ENCODE peak calls at places on chromosomes 7 and 10, in eight cellular contexts. One of them, this sample, is unnamed.

GRCh38 chr7:90816511-90817142 is 220.5 kb downstream of the CDK14 start:
- DNase-seq in CD8-positive, alpha-beta T cell: no peak
- DNase-seq in RWPE1: peak; percentile 68
- DNase-seq in epithelial cell of esophagus: peak; percentile 93
- DNase-seq in cardiac muscle cell: peak; percentile 93
- DNase-seq in lower leg skin: no peak
- DNase-seq in lower lobe of right lung: no peak
- DNase-seq in Calu3: peak; percentile 2
- DNase-seq in this sample: no peak

GRCh38 chr10:103695584-103696005 is 159.8 kb downstream of the SH3PXD2A start:
- DNase-seq in CD8-positive, alpha-beta T cell: no peak
- DNase-seq in RWPE1: no peak
- DNase-seq in epithelial cell of esophagus: no peak
- DNase-seq in cardiac muscle cell: peak; percentile 84
- DNase-seq in lower leg skin: no peak
- DNase-seq in lower lobe of right lung: no peak
- DNase-seq in Calu3: no peak
- DNase-seq in this sample: no peak

GRCh38 chr10:96541921-96542320 is 28.2 kb upstream of the TLL2 start:
- DNase-seq in CD8-positive, alpha-beta T cell: no peak
- DNase-seq in RWPE1: no peak
- DNase-seq in epithelial cell of esophagus: no peak
- DNase-seq in cardiac muscle cell: no peak
- DNase-seq in lower leg skin: no peak
- DNase-seq in lower lobe of right lung: no peak
- DNase-seq in Calu3: no peak
- DNase-seq in this sample: no peak

GRCh38 chr7:134502463-134502862 is 24.9 kb upstream of the AKR1B10 start:
- DNase-seq in CD8-positive, alpha-beta T cell: no peak
- DNase-seq in RWPE1: no peak
- DNase-seq in epithelial cell of esophagus: peak; percentile 80
- DNase-seq in cardiac muscle cell: peak; percentile 85
- DNase-seq in lower leg skin: peak; percentile 83
- DNase-seq in lower lobe of right lung: no peak
- DNase-seq in Calu3: peak; percentile 23
- DNase-seq in this sample: no peak

GRCh38 chr10:11610151-11610854 is 1.1 kb downstream of the USP6NL start:
- DNase-seq in CD8-positive, alpha-beta T cell: no peak
- DNase-seq in RWPE1: no peak
- DNase-seq in epithelial cell of esophagus: no peak
- DNase-seq in cardiac muscle cell: no peak
- DNase-seq in lower leg skin: no peak
- DNase-seq in lower lobe of right lung: no peak
- DNase-seq in Calu3: no peak
- DNase-seq in this sample: no peak

GRCh38 chr10:132606536-132607316 is 69.1 kb downstream of the INPP5A start:
- DNase-seq in CD8-positive, alpha-beta T cell: no peak
- DNase-seq in RWPE1: no peak
- DNase-seq in epithelial cell of esophagus: no peak
- DNase-seq in cardiac muscle cell: peak; percentile 57
- DNase-seq in lower leg skin: no peak
- DNase-seq in lower lobe of right lung: no peak
- DNase-seq in Calu3: no peak
- DNase-seq in this sample: no peak

GRCh38 chr7:108062250-108063014 is 59.5 kb upstream of the LAMB1 start:
- DNase-seq in CD8-positive, alpha-beta T cell: no peak
- DNase-seq in RWPE1: no peak
- DNase-seq in epithelial cell of esophagus: peak; percentile 36
- DNase-seq in cardiac muscle cell: no peak
- DNase-seq in lower leg skin: no peak
- DNase-seq in lower lobe of right lung: no peak
- DNase-seq in Calu3: no peak
- DNase-seq in this sample: no peak

GRCh38 chr10:58044072-58044471 is 223.6 kb downstream of the IPMK start:
- DNase-seq in CD8-positive, alpha-beta T cell: no peak
- DNase-seq in RWPE1: no peak
- DNase-seq in epithelial cell of esophagus: peak; percentile 93
- DNase-seq in cardiac muscle cell: peak; percentile 52
- DNase-seq in lower leg skin: no peak
- DNase-seq in lower lobe of right lung: no peak
- DNase-seq in Calu3: no peak
- DNase-seq in this sample: no peak

GRCh38 chr10:110811791-110812581 is 59.7 kb upstream of the PDCD4 start:
- DNase-seq in CD8-positive, alpha-beta T cell: no peak
- DNase-seq in RWPE1: no peak
- DNase-seq in epithelial cell of esophagus: no peak
- DNase-seq in cardiac muscle cell: no peak
- DNase-seq in lower leg skin: no peak
- DNase-seq in lower lobe of right lung: no peak
- DNase-seq in Calu3: no peak
- DNase-seq in this sample: no peak

GRCh38 chr7:42194218-42194617 is 42.8 kb downstream of the GLI3 start:
- DNase-seq in CD8-positive, alpha-beta T cell: no peak
- DNase-seq in RWPE1: no peak
- DNase-seq in epithelial cell of esophagus: no peak
- DNase-seq in cardiac muscle cell: peak; percentile 53
- DNase-seq in lower leg skin: no peak
- DNase-seq in lower lobe of right lung: no peak
- DNase-seq in Calu3: no peak
- DNase-seq in this sample: no peak

GRCh38 chr7:2441430-2442058 is 34.7 kb downstream of the GRIFIN start:
- DNase-seq in CD8-positive, alpha-beta T cell: no peak
- DNase-seq in RWPE1: no peak
- DNase-seq in epithelial cell of esophagus: no peak
- DNase-seq in cardiac muscle cell: no peak
- DNase-seq in lower leg skin: no peak
- DNase-seq in lower lobe of right lung: no peak
- DNase-seq in Calu3: no peak
- DNase-seq in this sample: no peak

GRCh38 chr10:131310054-131310903 is 1.2 kb downstream of the TCERG1L start:
- DNase-seq in CD8-positive, alpha-beta T cell: no peak
- DNase-seq in RWPE1: peak; percentile 21
- DNase-seq in epithelial cell of esophagus: no peak
- DNase-seq in cardiac muscle cell: peak; percentile 2
- DNase-seq in lower leg skin: no peak
- DNase-seq in lower lobe of right lung: no peak
- DNase-seq in Calu3: no peak
- DNase-seq in this sample: no peak

GRCh38 chr10:80046629-80047441 is 31.6 kb upstream of the TMEM254 start:
- DNase-seq in CD8-positive, alpha-beta T cell: peak; percentile 65
- DNase-seq in RWPE1: peak; percentile 71
- DNase-seq in epithelial cell of esophagus: peak; percentile 72
- DNase-seq in cardiac muscle cell: peak; percentile 82
- DNase-seq in lower leg skin: peak; percentile 61
- DNase-seq in lower lobe of right lung: peak; percentile 85
- DNase-seq in Calu3: peak; percentile 91
- DNase-seq in this sample: peak; percentile 59

GRCh38 chr10:87866575-87866974 is 3.1 kb downstream of the PTEN start:
- DNase-seq in CD8-positive, alpha-beta T cell: no peak
- DNase-seq in RWPE1: no peak
- DNase-seq in epithelial cell of esophagus: no peak
- DNase-seq in cardiac muscle cell: no peak
- DNase-seq in lower leg skin: no peak
- DNase-seq in lower lobe of right lung: no peak
- DNase-seq in Calu3: no peak
- DNase-seq in this sample: no peak

GRCh38 chr7:24656608-24657007 is 83.4 kb downstream of the PALS2 start:
- DNase-seq in CD8-positive, alpha-beta T cell: no peak
- DNase-seq in RWPE1: no peak
- DNase-seq in epithelial cell of esophagus: no peak
- DNase-seq in cardiac muscle cell: no peak
- DNase-seq in lower leg skin: no peak
- DNase-seq in lower lobe of right lung: no peak
- DNase-seq in Calu3: no peak
- DNase-seq in this sample: no peak

GRCh38 chr7:43204081-43204480 is 91.6 kb downstream of the HECW1 start:
- DNase-seq in CD8-positive, alpha-beta T cell: no peak
- DNase-seq in RWPE1: no peak
- DNase-seq in epithelial cell of esophagus: peak; percentile 39
- DNase-seq in cardiac muscle cell: peak; percentile 21
- DNase-seq in lower leg skin: no peak
- DNase-seq in lower lobe of right lung: no peak
- DNase-seq in Calu3: no peak
- DNase-seq in this sample: no peak

GRCh38 chr10:10993785-10994184 is 23.9 kb upstream of the CELF2 start:
- DNase-seq in CD8-positive, alpha-beta T cell: no peak
- DNase-seq in RWPE1: no peak
- DNase-seq in epithelial cell of esophagus: no peak
- DNase-seq in cardiac muscle cell: no peak
- DNase-seq in lower leg skin: no peak
- DNase-seq in lower lobe of right lung: no peak
- DNase-seq in Calu3: no peak
- DNase-seq in this sample: no peak

GRCh38 chr10:30591249-30591670 is 38.3 kb downstream of the LYZL2 start:
- DNase-seq in CD8-positive, alpha-beta T cell: peak; percentile 23
- DNase-seq in RWPE1: peak; percentile 56
- DNase-seq in epithelial cell of esophagus: peak; percentile 61
- DNase-seq in cardiac muscle cell: peak; percentile 72
- DNase-seq in lower leg skin: no peak
- DNase-seq in lower lobe of right lung: no peak
- DNase-seq in Calu3: peak; percentile 51
- DNase-seq in this sample: no peak

GRCh38 chr7:157686285-157686894 is 349.6 kb downstream of the DNAJB6 start:
- DNase-seq in CD8-positive, alpha-beta T cell: no peak
- DNase-seq in RWPE1: no peak
- DNase-seq in epithelial cell of esophagus: no peak
- DNase-seq in cardiac muscle cell: no peak
- DNase-seq in lower leg skin: no peak
- DNase-seq in lower lobe of right lung: no peak
- DNase-seq in Calu3: no peak
- DNase-seq in this sample: no peak

GRCh38 chr10:105063796-105064195 is 422.7 kb downstream of the SORCS3 start:
- DNase-seq in CD8-positive, alpha-beta T cell: no peak
- DNase-seq in RWPE1: peak; percentile 26
- DNase-seq in epithelial cell of esophagus: peak; percentile 55
- DNase-seq in cardiac muscle cell: no peak
- DNase-seq in lower leg skin: no peak
- DNase-seq in lower lobe of right lung: no peak
- DNase-seq in Calu3: peak; percentile 3
- DNase-seq in this sample: no peak

GRCh38 chr7:134356421-134356936 is 39.7 kb upstream of the SLC35B4 start:
- DNase-seq in CD8-positive, alpha-beta T cell: no peak
- DNase-seq in RWPE1: no peak
- DNase-seq in epithelial cell of esophagus: no peak
- DNase-seq in cardiac muscle cell: no peak
- DNase-seq in lower leg skin: no peak
- DNase-seq in lower lobe of right lung: no peak
- DNase-seq in Calu3: no peak
- DNase-seq in this sample: no peak

GRCh38 chr7:152341039-152341913 is 94.5 kb downstream of the KMT2C start:
- DNase-seq in CD8-positive, alpha-beta T cell: no peak
- DNase-seq in RWPE1: peak; percentile 43
- DNase-seq in epithelial cell of esophagus: peak; percentile 67
- DNase-seq in cardiac muscle cell: peak; percentile 71
- DNase-seq in lower leg skin: peak; percentile 20
- DNase-seq in lower lobe of right lung: no peak
- DNase-seq in Calu3: peak; percentile 32
- DNase-seq in this sample: no peak
- TF ChIP-seq CTCF in CD8-positive, alpha-beta T cell: no peak
- TF ChIP-seq CTCF in RWPE1: peak; percentile 72
- TF ChIP-seq CTCF in epithelial cell of esophagus: peak; percentile 64
- TF ChIP-seq CTCF in cardiac muscle cell: peak; percentile 54
- TF ChIP-seq CTCF in lower leg skin: no peak
- TF ChIP-seq CTCF in lower lobe of right lung: peak; percentile 57
- TF ChIP-seq CTCF in Calu3: peak; percentile 24
- TF ChIP-seq CTCF in this sample: no peak

GRCh38 chr7:13563676-13564075 is 425.8 kb downstream of the ETV1 start:
- DNase-seq in CD8-positive, alpha-beta T cell: no peak
- DNase-seq in RWPE1: no peak
- DNase-seq in epithelial cell of esophagus: no peak
- DNase-seq in cardiac muscle cell: no peak
- DNase-seq in lower leg skin: no peak
- DNase-seq in lower lobe of right lung: no peak
- DNase-seq in Calu3: no peak
- DNase-seq in this sample: no peak

GRCh38 chr7:13560441-13560840 is 429.0 kb downstream of the ETV1 start:
- DNase-seq in CD8-positive, alpha-beta T cell: no peak
- DNase-seq in RWPE1: no peak
- DNase-seq in epithelial cell of esophagus: peak; percentile 56
- DNase-seq in cardiac muscle cell: peak; percentile 10
- DNase-seq in lower leg skin: no peak
- DNase-seq in lower lobe of right lung: no peak
- DNase-seq in Calu3: no peak
- DNase-seq in this sample: no peak

GRCh38 chr7:13563257-13563656 is 426.2 kb downstream of the ETV1 start:
- DNase-seq in CD8-positive, alpha-beta T cell: no peak
- DNase-seq in RWPE1: no peak
- DNase-seq in epithelial cell of esophagus: no peak
- DNase-seq in cardiac muscle cell: no peak
- DNase-seq in lower leg skin: no peak
- DNase-seq in lower lobe of right lung: no peak
- DNase-seq in Calu3: no peak
- DNase-seq in this sample: no peak
- TF ChIP-seq CTCF in CD8-positive, alpha-beta T cell: no peak
- TF ChIP-seq CTCF in RWPE1: no peak
- TF ChIP-seq CTCF in epithelial cell of esophagus: no peak
- TF ChIP-seq CTCF in cardiac muscle cell: no peak
- TF ChIP-seq CTCF in lower leg skin: no peak
- TF ChIP-seq CTCF in lower lobe of right lung: no peak
- TF ChIP-seq CTCF in Calu3: no peak
- TF ChIP-seq CTCF in this sample: no peak

GRCh38 chr10:44911081-44911540 is at the start of gene TMEM72:
- DNase-seq in CD8-positive, alpha-beta T cell: no peak
- DNase-seq in RWPE1: no peak
- DNase-seq in epithelial cell of esophagus: no peak
- DNase-seq in cardiac muscle cell: no peak
- DNase-seq in lower leg skin: no peak
- DNase-seq in lower lobe of right lung: peak; percentile 79
- DNase-seq in Calu3: peak; percentile 79
- DNase-seq in this sample: no peak
- TF ChIP-seq CTCF in CD8-positive, alpha-beta T cell: no peak
- TF ChIP-seq CTCF in RWPE1: no peak
- TF ChIP-seq CTCF in epithelial cell of esophagus: no peak
- TF ChIP-seq CTCF in cardiac muscle cell: no peak
- TF ChIP-seq CTCF in lower leg skin: no peak
- TF ChIP-seq CTCF in lower lobe of right lung: no peak
- TF ChIP-seq CTCF in Calu3: no peak
- TF ChIP-seq CTCF in this sample: no peak

DNA sequence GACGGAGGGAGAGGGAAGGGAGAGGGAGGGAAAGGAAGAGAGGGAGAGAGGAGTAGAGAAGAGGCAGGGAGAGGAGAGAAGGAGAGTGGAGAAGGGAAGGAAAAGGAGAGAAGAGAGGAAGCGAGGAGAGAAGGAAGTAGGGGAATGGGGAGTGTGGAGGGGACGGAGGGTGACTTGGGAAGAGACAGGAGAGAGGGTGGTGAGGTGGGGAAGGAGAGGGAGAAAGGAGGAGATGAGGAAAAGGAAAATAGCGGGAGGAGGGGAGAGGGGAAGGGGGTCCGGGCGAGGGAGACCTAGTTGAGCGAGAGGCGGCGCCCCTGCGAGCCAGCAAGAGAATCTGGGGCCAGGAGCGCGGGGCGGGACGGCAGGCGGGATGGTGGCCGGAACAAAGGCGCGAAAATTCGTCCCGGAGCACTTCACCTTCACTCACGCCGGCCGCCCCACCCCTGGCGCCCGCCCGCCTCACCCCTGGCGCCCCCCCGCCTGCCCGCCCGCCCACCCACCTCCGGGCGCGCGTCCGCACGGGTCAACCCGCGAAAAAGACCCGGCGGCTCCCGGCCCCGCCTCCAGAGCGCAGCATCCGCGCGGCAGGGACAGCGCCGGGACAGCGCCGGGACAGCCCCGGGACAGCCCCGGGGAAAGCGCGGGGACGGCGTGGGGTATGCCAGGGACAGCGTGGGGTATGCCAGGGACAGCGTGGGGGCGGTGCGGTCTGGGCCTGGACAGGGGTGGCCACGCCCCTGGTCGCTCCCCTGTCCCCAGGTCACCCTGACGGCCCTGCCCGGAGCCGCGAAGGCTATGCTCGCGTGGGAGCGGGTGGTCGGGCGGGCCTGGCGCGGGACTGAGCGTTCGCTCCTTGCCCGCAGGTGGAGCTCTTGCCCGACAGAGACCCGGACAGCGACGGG is 4.2 kb downstream of the VSTM2A start:
- DNase-seq in CD8-positive, alpha-beta T cell: no peak
- DNase-seq in RWPE1: peak; percentile 51
- DNase-seq in epithelial cell of esophagus: peak; percentile 28
- DNase-seq in cardiac muscle cell: no peak
- DNase-seq in lower leg skin: no peak
- DNase-seq in lower lobe of right lung: no peak
- DNase-seq in Calu3: peak; percentile 83
- DNase-seq in this sample: no peak
- TF ChIP-seq CTCF in CD8-positive, alpha-beta T cell: no peak
- TF ChIP-seq CTCF in RWPE1: peak; percentile 13
- TF ChIP-seq CTCF in epithelial cell of esophagus: peak; percentile 8
- TF ChIP-seq CTCF in cardiac muscle cell: no peak
- TF ChIP-seq CTCF in lower leg skin: no peak
- TF ChIP-seq CTCF in lower lobe of right lung: no peak
- TF ChIP-seq CTCF in Calu3: peak; percentile 50
- TF ChIP-seq CTCF in this sample: no peak

This sample was measured in activated B cell treated with CpG ODN at 0.5 μM for 24 hours.